ENCODE peak calls at places on chromosome 7, in four cellular contexts. One of them, this sample, is unnamed.

GRCh38 chr7:65809982-65810288 is 62.9 kb upstream of the VKORC1L1 start:
- DNase-seq in LNCaP clone FGC: no peak
- DNase-seq in Caki2: no peak
- DNase-seq in hippocampal formation: no peak
- DNase-seq in this sample: no peak

GRCh38 chr7:105457619-105458018 is 64.5 kb downstream of the PUS7 start:
- DNase-seq in LNCaP clone FGC: no peak
- DNase-seq in Caki2: no peak
- DNase-seq in hippocampal formation: no peak
- DNase-seq in this sample: no peak

GRCh38 chr7:6310594-6310993 is 38.2 kb upstream of the CYTH3 start:
- DNase-seq in LNCaP clone FGC: no peak
- DNase-seq in Caki2: no peak
- DNase-seq in hippocampal formation: no peak
- DNase-seq in this sample: no peak

GRCh38 chr7:36360244-36360643 is 29.4 kb upstream of the ANLN start:
- DNase-seq in LNCaP clone FGC: no peak
- DNase-seq in Caki2: no peak
- DNase-seq in hippocampal formation: no peak
- DNase-seq in this sample: no peak

GRCh38 chr7:131861620-131862346 is 305.4 kb upstream of the PODXL start:
- DNase-seq in LNCaP clone FGC: peak
- DNase-seq in Caki2: peak
- DNase-seq in hippocampal formation: no peak
- DNase-seq in this sample: peak

GRCh38 chr7:107982918-107983389 is 20.0 kb downstream of the LAMB1 start:
- DNase-seq in LNCaP clone FGC: peak
- DNase-seq in Caki2: no peak
- DNase-seq in hippocampal formation: no peak
- DNase-seq in this sample: no peak

GRCh38 chr7:3605222-3605621 is 304.2 kb downstream of the SDK1 start:
- DNase-seq in LNCaP clone FGC: no peak
- DNase-seq in Caki2: no peak
- DNase-seq in hippocampal formation: no peak
- DNase-seq in this sample: peak

GRCh38 chr7:156703209-156703608 is 62.6 kb downstream of the RNF32 start:
- DNase-seq in LNCaP clone FGC: no peak
- DNase-seq in Caki2: no peak
- DNase-seq in hippocampal formation: no peak
- DNase-seq in this sample: no peak

GRCh38 chr7:148337166-148337565 is 253.4 kb upstream of the C7orf33 start:
- DNase-seq in LNCaP clone FGC: no peak
- DNase-seq in Caki2: no peak
- DNase-seq in hippocampal formation: no peak
- DNase-seq in this sample: no peak

GRCh38 chr7:24587853-24588252 is 14.6 kb downstream of the PALS2 start:
- DNase-seq in LNCaP clone FGC: no peak
- DNase-seq in Caki2: no peak
- DNase-seq in hippocampal formation: no peak
- DNase-seq in this sample: peak

GRCh38 chr7:54769203-54769602 is 10.2 kb upstream of the SEC61G start:
- DNase-seq in LNCaP clone FGC: no peak
- DNase-seq in Caki2: no peak
- DNase-seq in hippocampal formation: no peak
- DNase-seq in this sample: no peak

GRCh38 chr7:141460781-141461715 is 90.2 kb upstream of the AGK start:
- DNase-seq in LNCaP clone FGC: no peak
- DNase-seq in Caki2: no peak
- DNase-seq in hippocampal formation: no peak
- DNase-seq in this sample: peak

GRCh38 chr7:17244786-17245185 is 53.7 kb upstream of the AHR start:
- DNase-seq in LNCaP clone FGC: no peak
- DNase-seq in Caki2: no peak
- DNase-seq in hippocampal formation: no peak
- DNase-seq in this sample: no peak

GRCh38 chr7:130272456-130273080 is 5.9 kb downstream of the CPA2 start:
- DNase-seq in LNCaP clone FGC: no peak
- DNase-seq in Caki2: no peak
- DNase-seq in hippocampal formation: no peak
- DNase-seq in this sample: no peak

GRCh38 chr7:150830957-150831356 is 21.4 kb upstream of the AOC1 start:
- DNase-seq in LNCaP clone FGC: no peak
- DNase-seq in Caki2: no peak
- DNase-seq in hippocampal formation: no peak
- DNase-seq in this sample: no peak

GRCh38 chr7:51316666-51317581 is at the start of gene COBL:
- DNase-seq in LNCaP clone FGC: no peak
- DNase-seq in Caki2: no peak
- DNase-seq in hippocampal formation: no peak
- DNase-seq in this sample: peak

This sample was measured in astrocyte of the hippocampus.